ENCODE peak calls at places on chromosomes 7 and 10, in eight cellular contexts. D is WTC11; W is AG20443; J is ureter; U is head of caudate nucleus; L is epithelial cell of esophagus; Y is GM06990; A is T-helper 2 cell treated with Interferon-gamma antibody and Interleukin-4, amounts not matched to agents 5 μg/mL and 100 μg/mL, for 36 hours. I is an unnamed sample.

GRCh38 chr7:31893365-31893764 is 176.8 kb downstream of the PDE1C start:
- DNase-seq in D (no peak), W (no peak), J (no peak), U (no peak), L (no peak), Y (no peak), A (no peak), I (no peak)

GRCh38 chr7:73918926-73919693 is 58.2 kb downstream of the TMEM270 start:
- DNase-seq in D (peak; percentile 55), W (peak; percentile 13), J (no peak), U (no peak), L (no peak), Y (no peak), A (no peak), I (no peak)

GRCh38 chr10:83991986-83992753 is 147.1 kb upstream of the GHITM start:
- DNase-seq in D (peak; percentile 66), W (no peak), J (no peak), U (no peak), L (peak; percentile 44), Y (no peak), A (no peak), I (peak; percentile 55)

GRCh38 chr7:78220754-78221153 is 422.2 kb downstream of the PHTF2 start:
- DNase-seq in D (no peak), W (no peak), J (no peak), U (no peak), L (no peak), Y (no peak), A (no peak), I (no peak)

GRCh38 chr7:102404005-102404861 is 8.1 kb downstream of the PRKRIP1 start:
- DNase-seq in D (peak; percentile 53), W (peak; percentile 81), J (no peak), U (no peak), L (peak; percentile 68), Y (peak; percentile 60), A (peak; percentile 34), I (no peak)

GRCh38 chr10:59079386-59080226 is 96.8 kb upstream of the PHYHIPL start:
- DNase-seq in D (no peak), W (peak; percentile 53), J (no peak), U (no peak), L (peak; percentile 51), Y (no peak), A (no peak), I (no peak)

GRCh38 chr7:17274551-17275245 is 23.8 kb upstream of the AHR start:
- DNase-seq in D (no peak), W (no peak), J (no peak), U (no peak), L (peak; percentile 38), Y (no peak), A (no peak), I (no peak)

GRCh38 chr7:155209920-155210319 is 87.8 kb upstream of the INSIG1 start:
- DNase-seq in D (no peak), W (no peak), J (no peak), U (no peak), L (no peak), Y (no peak), A (no peak), I (no peak)

GRCh38 chr10:44259090-44259874 is 125.6 kb downstream of the CXCL12 start:
- DNase-seq in D (no peak), W (no peak), J (no peak), U (no peak), L (no peak), Y (no peak), A (no peak), I (no peak)

I was measured in GM12878.